ENCODE peak calls at places on chromosomes 7 and 10, in five cellular contexts. One of them, this sample, is unnamed.

GRCh38 chr7:28882896-28883470 is 75.1 kb downstream of the TRIL start:
- DNase-seq in stimulated activated CD4-positive, alpha-beta T cell treated with anti-CD3 and anti-CD28 coated beads, Interleukin-4, amount 100 ng/mL, for 1 hour: no peak
- DNase-seq in EL: no peak
- DNase-seq in NCI-H446: no peak
- DNase-seq in NAMALWA: no peak
- DNase-seq in this sample: no peak

GRCh38 chr10:32795598-32796183 is 162.3 kb downstream of the ITGB1 start:
- DNase-seq in EL: peak; percentile 40
- DNase-seq in stimulated activated CD4-positive, alpha-beta T cell treated with anti-CD3 and anti-CD28 coated beads, Interleukin-4, amount 100 ng/mL, for 1 hour: no peak
- DNase-seq in NCI-H446: peak; percentile 6
- DNase-seq in NAMALWA: peak; percentile 50
- DNase-seq in this sample: peak; percentile 46

GRCh38 chr10:83542774-83543291 is 596.5 kb upstream of the GHITM start:
- DNase-seq in stimulated activated CD4-positive, alpha-beta T cell treated with anti-CD3 and anti-CD28 coated beads, Interleukin-4, amount 100 ng/mL, for 1 hour: no peak
- DNase-seq in NCI-H446: no peak
- DNase-seq in EL: no peak
- DNase-seq in NAMALWA: no peak
- DNase-seq in this sample: peak; percentile 43

GRCh38 chr7:128740996-128741395 is 1.8 kb downstream of the CALU start:
- DNase-seq in EL: peak; percentile 47
- DNase-seq in NAMALWA: no peak
- DNase-seq in NCI-H446: peak; percentile 21
- DNase-seq in stimulated activated CD4-positive, alpha-beta T cell treated with anti-CD3 and anti-CD28 coated beads, Interleukin-4, amount 100 ng/mL, for 1 hour: no peak
- DNase-seq in this sample: peak; percentile 46

GRCh38 chr10:95445223-95445836 is 115.8 kb downstream of the SORBS1 start:
- DNase-seq in NAMALWA: no peak
- DNase-seq in NCI-H446: peak; percentile 35
- DNase-seq in EL: peak; percentile 83
- DNase-seq in stimulated activated CD4-positive, alpha-beta T cell treated with anti-CD3 and anti-CD28 coated beads, Interleukin-4, amount 100 ng/mL, for 1 hour: no peak
- DNase-seq in this sample: peak; percentile 77

GRCh38 chr10:47042815-47043750 is 131.9 kb downstream of the PTPN20 start:
- DNase-seq in NCI-H446: no peak
- DNase-seq in EL: no peak
- DNase-seq in stimulated activated CD4-positive, alpha-beta T cell treated with anti-CD3 and anti-CD28 coated beads, Interleukin-4, amount 100 ng/mL, for 1 hour: no peak
- DNase-seq in NAMALWA: no peak
- DNase-seq in this sample: no peak

GRCh38 chr10:23367896-23368685 is 23.5 kb upstream of the C10orf67 start:
- DNase-seq in NAMALWA: peak; percentile 24
- DNase-seq in stimulated activated CD4-positive, alpha-beta T cell treated with anti-CD3 and anti-CD28 coated beads, Interleukin-4, amount 100 ng/mL, for 1 hour: no peak
- DNase-seq in EL: no peak
- DNase-seq in NCI-H446: no peak
- DNase-seq in this sample: no peak

GRCh38 chr7:106560482-106560881 is 100.5 kb downstream of the CCDC71L start:
- DNase-seq in NAMALWA: no peak
- DNase-seq in stimulated activated CD4-positive, alpha-beta T cell treated with anti-CD3 and anti-CD28 coated beads, Interleukin-4, amount 100 ng/mL, for 1 hour: no peak
- DNase-seq in EL: no peak
- DNase-seq in NCI-H446: no peak
- DNase-seq in this sample: no peak

GRCh38 chr7:151808296-151809155 is 68.4 kb downstream of the PRKAG2 start:
- DNase-seq in NCI-H446: peak; percentile 96
- DNase-seq in stimulated activated CD4-positive, alpha-beta T cell treated with anti-CD3 and anti-CD28 coated beads, Interleukin-4, amount 100 ng/mL, for 1 hour: no peak
- DNase-seq in NAMALWA: no peak
- DNase-seq in EL: peak; percentile 57
- DNase-seq in this sample: no peak

GRCh38 chr7:25280181-25280580 is 51.9 kb upstream of the NPVF start:
- DNase-seq in EL: no peak
- DNase-seq in stimulated activated CD4-positive, alpha-beta T cell treated with anti-CD3 and anti-CD28 coated beads, Interleukin-4, amount 100 ng/mL, for 1 hour: no peak
- DNase-seq in NCI-H446: no peak
- DNase-seq in NAMALWA: no peak
- DNase-seq in this sample: no peak

GRCh38 chr7:816751-817671 is 15.3 kb upstream of the SUN1 start:
- DNase-seq in stimulated activated CD4-positive, alpha-beta T cell treated with anti-CD3 and anti-CD28 coated beads, Interleukin-4, amount 100 ng/mL, for 1 hour: peak; percentile 41
- DNase-seq in NAMALWA: peak; percentile 63
- DNase-seq in NCI-H446: peak; percentile 8
- DNase-seq in EL: peak; percentile 36
- DNase-seq in this sample: peak; percentile 40

GRCh38 chr10:89829262-89829886 is 128.0 kb downstream of the KIF20B start:
- DNase-seq in EL: no peak
- DNase-seq in NAMALWA: no peak
- DNase-seq in NCI-H446: no peak
- DNase-seq in stimulated activated CD4-positive, alpha-beta T cell treated with anti-CD3 and anti-CD28 coated beads, Interleukin-4, amount 100 ng/mL, for 1 hour: no peak
- DNase-seq in this sample: no peak

GRCh38 chr7:95340491-95340890 is 16.2 kb upstream of the PON1 start:
- DNase-seq in NCI-H446: no peak
- DNase-seq in NAMALWA: no peak
- DNase-seq in EL: no peak
- DNase-seq in stimulated activated CD4-positive, alpha-beta T cell treated with anti-CD3 and anti-CD28 coated beads, Interleukin-4, amount 100 ng/mL, for 1 hour: no peak
- DNase-seq in this sample: no peak

GRCh38 chr7:44548893-44549292 is 7.8 kb upstream of the NPC1L1 start:
- DNase-seq in NAMALWA: no peak
- DNase-seq in stimulated activated CD4-positive, alpha-beta T cell treated with anti-CD3 and anti-CD28 coated beads, Interleukin-4, amount 100 ng/mL, for 1 hour: no peak
- DNase-seq in EL: no peak
- DNase-seq in NCI-H446: no peak
- DNase-seq in this sample: no peak

GRCh38 chr7:156194813-156195212 is 382.6 kb upstream of the SHH start:
- DNase-seq in EL: no peak
- DNase-seq in NAMALWA: no peak
- DNase-seq in NCI-H446: no peak
- DNase-seq in stimulated activated CD4-positive, alpha-beta T cell treated with anti-CD3 and anti-CD28 coated beads, Interleukin-4, amount 100 ng/mL, for 1 hour: no peak
- DNase-seq in this sample: no peak

GRCh38 chr10:33800986-33801385 is 466.5 kb upstream of the NRP1 start:
- DNase-seq in NCI-H446: no peak
- DNase-seq in stimulated activated CD4-positive, alpha-beta T cell treated with anti-CD3 and anti-CD28 coated beads, Interleukin-4, amount 100 ng/mL, for 1 hour: no peak
- DNase-seq in EL: no peak
- DNase-seq in NAMALWA: no peak
- DNase-seq in this sample: no peak

GRCh38 chr10:132575320-132576201 is 38.0 kb downstream of the INPP5A start:
- DNase-seq in stimulated activated CD4-positive, alpha-beta T cell treated with anti-CD3 and anti-CD28 coated beads, Interleukin-4, amount 100 ng/mL, for 1 hour: no peak
- DNase-seq in NCI-H446: no peak
- DNase-seq in EL: peak; percentile 73
- DNase-seq in NAMALWA: no peak
- DNase-seq in this sample: peak; percentile 97

GRCh38 chr10:125025341-125025740 is 83.4 kb downstream of the ZRANB1 start:
- DNase-seq in stimulated activated CD4-positive, alpha-beta T cell treated with anti-CD3 and anti-CD28 coated beads, Interleukin-4, amount 100 ng/mL, for 1 hour: no peak
- DNase-seq in EL: no peak
- DNase-seq in NAMALWA: peak; percentile 22
- DNase-seq in NCI-H446: no peak
- DNase-seq in this sample: no peak

GRCh38 chr7:7651479-7651878 is 10.9 kb downstream of the UMAD1 start:
- DNase-seq in NCI-H446: no peak
- DNase-seq in NAMALWA: no peak
- DNase-seq in stimulated activated CD4-positive, alpha-beta T cell treated with anti-CD3 and anti-CD28 coated beads, Interleukin-4, amount 100 ng/mL, for 1 hour: no peak
- DNase-seq in EL: no peak
- DNase-seq in this sample: no peak

GRCh38 chr7:28410628-28411578 is 1.4 kb upstream of the CREB5 start:
- DNase-seq in NCI-H446: no peak
- DNase-seq in NAMALWA: peak; percentile 85
- DNase-seq in EL: peak; percentile 51
- DNase-seq in stimulated activated CD4-positive, alpha-beta T cell treated with anti-CD3 and anti-CD28 coated beads, Interleukin-4, amount 100 ng/mL, for 1 hour: no peak
- DNase-seq in this sample: peak; percentile 67

GRCh38 chr7:111168182-111168581 is 77.3 kb downstream of the LRRN3 start:
- DNase-seq in EL: no peak
- DNase-seq in stimulated activated CD4-positive, alpha-beta T cell treated with anti-CD3 and anti-CD28 coated beads, Interleukin-4, amount 100 ng/mL, for 1 hour: no peak
- DNase-seq in NAMALWA: no peak
- DNase-seq in NCI-H446: peak; percentile 58
- DNase-seq in this sample: peak; percentile 68

GRCh38 chr7:112201421-112201820 is 4.8 kb downstream of the DOCK4 start:
- DNase-seq in NAMALWA: no peak
- DNase-seq in EL: peak; percentile 72
- DNase-seq in stimulated activated CD4-positive, alpha-beta T cell treated with anti-CD3 and anti-CD28 coated beads, Interleukin-4, amount 100 ng/mL, for 1 hour: no peak
- DNase-seq in NCI-H446: no peak
- DNase-seq in this sample: peak; percentile 71

GRCh38 chr10:8279598-8279997 is 225.1 kb downstream of the GATA3 start:
- DNase-seq in stimulated activated CD4-positive, alpha-beta T cell treated with anti-CD3 and anti-CD28 coated beads, Interleukin-4, amount 100 ng/mL, for 1 hour: no peak
- DNase-seq in EL: peak; percentile 48
- DNase-seq in NAMALWA: no peak
- DNase-seq in NCI-H446: no peak
- DNase-seq in this sample: peak; percentile 55

GRCh38 chr7:44569958-44570357 is 3.8 kb downstream of the DDX56 start:
- DNase-seq in NAMALWA: no peak
- DNase-seq in stimulated activated CD4-positive, alpha-beta T cell treated with anti-CD3 and anti-CD28 coated beads, Interleukin-4, amount 100 ng/mL, for 1 hour: no peak
- DNase-seq in NCI-H446: no peak
- DNase-seq in EL: no peak
- DNase-seq in this sample: no peak

GRCh38 chr10:80477-81105 is 31.5 kb upstream of the TUBB8 start:
- DNase-seq in NAMALWA: no peak
- DNase-seq in stimulated activated CD4-positive, alpha-beta T cell treated with anti-CD3 and anti-CD28 coated beads, Interleukin-4, amount 100 ng/mL, for 1 hour: no peak
- DNase-seq in EL: no peak
- DNase-seq in NCI-H446: no peak
- DNase-seq in this sample: no peak

GRCh38 chr10:82071231-82071630 is 196.2 kb downstream of the NRG3 start:
- DNase-seq in NAMALWA: no peak
- DNase-seq in NCI-H446: no peak
- DNase-seq in EL: no peak
- DNase-seq in stimulated activated CD4-positive, alpha-beta T cell treated with anti-CD3 and anti-CD28 coated beads, Interleukin-4, amount 100 ng/mL, for 1 hour: no peak
- DNase-seq in this sample: no peak

GRCh38 chr10:110142965-110143364 is 64.4 kb upstream of the MXI1 start:
- DNase-seq in stimulated activated CD4-positive, alpha-beta T cell treated with anti-CD3 and anti-CD28 coated beads, Interleukin-4, amount 100 ng/mL, for 1 hour: no peak
- DNase-seq in NAMALWA: no peak
- DNase-seq in NCI-H446: no peak
- DNase-seq in EL: no peak
- DNase-seq in this sample: no peak

GRCh38 chr7:64892666-64893269 is 10.3 kb upstream of the ZNF273 start:
- DNase-seq in EL: no peak
- DNase-seq in stimulated activated CD4-positive, alpha-beta T cell treated with anti-CD3 and anti-CD28 coated beads, Interleukin-4, amount 100 ng/mL, for 1 hour: no peak
- DNase-seq in NAMALWA: no peak
- DNase-seq in NCI-H446: no peak
- DNase-seq in this sample: no peak

GRCh38 chr10:110540038-110540437 is 27.5 kb upstream of the SMC3 start:
- DNase-seq in NCI-H446: no peak
- DNase-seq in EL: no peak
- DNase-seq in NAMALWA: no peak
- DNase-seq in stimulated activated CD4-positive, alpha-beta T cell treated with anti-CD3 and anti-CD28 coated beads, Interleukin-4, amount 100 ng/mL, for 1 hour: no peak
- DNase-seq in this sample: no peak

GRCh38 chr10:48464121-48464870 is 140.6 kb downstream of the ARHGAP22 start:
- DNase-seq in stimulated activated CD4-positive, alpha-beta T cell treated with anti-CD3 and anti-CD28 coated beads, Interleukin-4, amount 100 ng/mL, for 1 hour: no peak
- DNase-seq in NCI-H446: no peak
- DNase-seq in NAMALWA: no peak
- DNase-seq in EL: no peak
- DNase-seq in this sample: no peak

GRCh38 chr10:70034252-70034651 is 18.4 kb upstream of the MACROH2A2 start:
- DNase-seq in stimulated activated CD4-positive, alpha-beta T cell treated with anti-CD3 and anti-CD28 coated beads, Interleukin-4, amount 100 ng/mL, for 1 hour: no peak
- DNase-seq in NCI-H446: no peak
- DNase-seq in EL: no peak
- DNase-seq in NAMALWA: no peak
- DNase-seq in this sample: no peak

GRCh38 chr10:12484945-12485805 is 135.8 kb downstream of the CAMK1D start:
- DNase-seq in stimulated activated CD4-positive, alpha-beta T cell treated with anti-CD3 and anti-CD28 coated beads, Interleukin-4, amount 100 ng/mL, for 1 hour: peak; percentile 23
- DNase-seq in NCI-H446: no peak
- DNase-seq in EL: peak; percentile 4
- DNase-seq in NAMALWA: peak; percentile 95
- DNase-seq in this sample: no peak

GRCh38 chr7:6259257-6259656 is 13.2 kb downstream of the CYTH3 start:
- DNase-seq in stimulated activated CD4-positive, alpha-beta T cell treated with anti-CD3 and anti-CD28 coated beads, Interleukin-4, amount 100 ng/mL, for 1 hour: no peak
- DNase-seq in NAMALWA: no peak
- DNase-seq in NCI-H446: no peak
- DNase-seq in EL: no peak
- DNase-seq in this sample: no peak